ENCODE peak calls at places on chromosomes 5 and 9, in nine cellular contexts. S is central memory CD8-positive, alpha-beta T cell; C is HS-27A; U is activated CD8-positive, alpha-beta T cell treated with anti-CD3 and anti-CD28 coated beads for 36 hours; M is stimulated activated CD8-positive, alpha-beta memory T cell treated with anti-CD3 and anti-CD28 coated beads, Interleukin-15, amount 100 ng/mL, for 1 hour; P is activated CD4-positive, alpha-beta T cell treated with anti-CD3 and anti-CD28 coated beads, Interleukin-2, amount 50 U/mL, for 1 hour; L is choroid plexus epithelial cell; H is omental fat pad; O is right lobe of liver. B is an unnamed sample.

GRCh38 chr5:39076101-39076756 is 2.0 kb upstream of the RICTOR start:
- DNase-seq in L (no peak), P (no peak), S (no peak), U (no peak), C (no peak), O (no peak), M (no peak), H (no peak), B (no peak)

GRCh38 chr5:10227396-10227795 is 22.3 kb downstream of the ATPSCKMT start:
- DNase-seq in L (peak; percentile 52), P (no peak), C (no peak), U (no peak), M (no peak), S (no peak), O (no peak), H (no peak), B (no peak)

GRCh38 chr5:68727931-68728330 is 365.9 kb upstream of the SLC30A5 start:
- DNase-seq in P (no peak), C (no peak), H (no peak), L (no peak), O (no peak), M (no peak), U (no peak), S (no peak), B (no peak)

GRCh38 chr9:21965401-21965951 is 28.7 kb downstream of the CDKN2A start:
- DNase-seq in O (peak; percentile 79), U (peak; percentile 64), M (no peak), C (no peak), S (no peak), L (peak; percentile 91), H (no peak), P (peak; percentile 33), B (no peak)

GRCh38 chr5:113202904-113203716 is 226.5 kb downstream of the DCP2 start:
- DNase-seq in U (no peak), S (no peak), O (peak; percentile 93), M (no peak), P (no peak), H (no peak), L (peak; percentile 80), C (no peak), B (no peak)

GRCh38 chr9:124873664-124874063 is 11.7 kb downstream of the ARPC5L start:
- DNase-seq in O (no peak), C (no peak), U (peak; percentile 28), L (no peak), M (no peak), S (no peak), P (no peak), H (no peak), B (no peak)

GRCh38 chr9:97740848-97741821 is 44.0 kb upstream of the XPA start:
- DNase-seq in S (no peak), H (peak; percentile 31), U (peak; percentile 59), O (peak; percentile 59), M (no peak), L (peak; percentile 23), P (peak; percentile 9), C (no peak), B (no peak)

GRCh38 chr9:69671904-69672827 is at the start of gene APBA1:
- DNase-seq in O (peak; percentile 79), S (no peak), L (peak; percentile 35), P (peak; percentile 32), C (no peak), M (peak; percentile 0), H (no peak), U (peak; percentile 32), B (no peak)

GRCh38 chr5:133926960-133927615 is 41.3 kb downstream of the C5orf15 start:
- DNase-seq in P (no peak), S (no peak), U (no peak), H (no peak), M (no peak), C (no peak), L (no peak), O (no peak), B (no peak)

GRCh38 chr5:74943905-74944304 is 77.7 kb upstream of the FAM169A start:
- DNase-seq in S (no peak), H (no peak), U (no peak), M (no peak), C (no peak), L (no peak), P (no peak), O (no peak), B (no peak)